ENCODE peak calls at places on chromosomes 3 and 15, in four cellular contexts. X, B, K and M are unnamed samples.

GRCh38 chr15:99677540-99678134 is 55.6 kb downstream of the LYSMD4 start:
- DNase-seq in K (no peak), X (no peak), B (no peak), M (no peak)

GRCh38 chr3:72665701-72666443 is 182.4 kb downstream of the SHQ1 start:
- DNase-seq in K (peak; percentile 20), B (peak; percentile 24), X (no peak), M (no peak)

GRCh38 chr3:153252963-153253362 is 90.9 kb downstream of the RAP2B start:
- DNase-seq in X (no peak), B (no peak), K (no peak), M (no peak)

GRCh38 chr3:190862209-190863118 is at the start of gene GMNC:
- DNase-seq in X (peak; percentile 91), B (no peak), K (peak; percentile 85), M (peak; percentile 83)

GRCh38 chr3:186209810-186210752 is 101.2 kb upstream of the ETV5 start:
- DNase-seq in B (no peak), K (peak; percentile 89), X (peak; percentile 72), M (no peak)

GRCh38 chr3:87461036-87461435 is 184.7 kb upstream of the POU1F1 start:
- DNase-seq in K (no peak), B (no peak), X (no peak), M (no peak)

GRCh38 chr15:89333011-89333860 is 1.4 kb downstream of the POLG start:
- DNase-seq in B (no peak), X (no peak), K (no peak), M (no peak)

GRCh38 chr3:140842984-140843649 is 98.5 kb upstream of the SLC25A36 start:
- DNase-seq in K (no peak), X (no peak), B (no peak), M (no peak)

GRCh38 chr3:13580256-13581023 is 31.5 kb downstream of the FBLN2 start:
- DNase-seq in K (peak; percentile 49), X (peak; percentile 52), B (no peak), M (peak; percentile 2)

GRCh38 chr3:174215426-174215825 is 643.7 kb upstream of the NAALADL2 start:
- DNase-seq in B (no peak), K (no peak), X (no peak), M (no peak)

GRCh38 chr3:59245879-59246501 is 196.2 kb upstream of the CFAP20DC start:
- DNase-seq in K (no peak), B (no peak), X (no peak), M (no peak)

GRCh38 chr3:24598691-24599090 is 104.0 kb upstream of the THRB start:
- DNase-seq in B (no peak), X (no peak), K (peak; percentile 20), M (no peak)

GRCh38 chr15:85558747-85559327 is 178.4 kb downstream of the AKAP13 start:
- DNase-seq in X (no peak), B (no peak), K (no peak), M (no peak)

GRCh38 chr3:89300976-89301375 is 193.6 kb downstream of the EPHA3 start:
- DNase-seq in B (no peak), X (no peak), K (no peak), M (no peak)

DNA sequence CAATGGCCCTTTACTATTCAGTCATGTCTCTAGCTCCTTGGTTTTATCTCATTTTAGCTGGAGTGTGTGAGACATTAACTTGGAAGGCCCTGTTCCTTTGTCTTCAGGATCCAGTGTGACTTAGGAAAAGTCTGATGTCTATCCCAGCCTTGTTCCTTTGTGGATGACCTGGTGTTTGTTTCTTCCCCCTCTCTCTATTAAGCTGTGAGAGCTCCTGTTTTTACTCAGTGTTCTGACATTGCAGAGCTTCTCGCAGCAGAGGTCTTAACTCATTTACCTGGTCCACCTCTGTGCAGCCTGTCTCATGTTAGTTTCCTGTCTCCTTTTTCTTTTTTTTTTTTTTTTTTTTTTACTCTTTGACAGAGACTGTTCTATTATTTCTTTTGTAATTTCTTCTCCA is 43.1 kb downstream of the KLF13 start:
- DNase-seq in B (no peak), X (no peak), K (no peak), M (no peak)
- H3K4me1 ChIP-seq in B (peaks cover 79% of the 10 kb centered on the region), X (peaks cover 86% of the 10 kb centered on the region), K (peaks cover 80% of the 10 kb centered on the region), M (peaks cover 95% of the 10 kb centered on the region)

DNA sequence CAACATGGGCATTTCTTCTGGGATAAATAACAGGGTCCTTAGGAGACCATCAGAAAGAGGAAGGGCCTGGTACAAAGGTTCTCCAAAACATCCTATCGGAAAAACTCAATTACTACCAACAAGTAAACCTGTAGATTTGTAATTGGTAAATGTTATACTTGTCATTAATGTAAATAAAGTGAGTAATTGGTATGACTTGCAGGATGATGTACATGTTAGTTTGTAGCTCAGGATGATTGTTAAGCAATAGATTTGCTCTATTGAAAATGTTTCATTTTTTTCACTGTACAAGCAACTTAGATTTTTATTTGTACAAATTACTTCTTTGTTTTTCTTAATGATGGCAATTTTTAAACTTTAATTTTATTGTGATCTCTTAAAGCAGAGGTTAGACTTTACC is 3.8 kb upstream of the SCG5 start:
- DNase-seq in K (no peak), X (no peak), B (no peak), M (no peak)
- H3K27ac ChIP-seq in K (no peak overlapping the region), X (no peak overlapping the region), B (no peak overlapping the region), M (no peak overlapping the region)

GRCh38 chr3:112644453-112644852 is 3.5 kb upstream of the CCDC80 start:
- DNase-seq in B (no peak), X (no peak), K (no peak), M (no peak)
- H3K4me1 ChIP-seq in B (peaks cover 10% of the 10 kb centered on the region), X (peaks cover 24% of the 10 kb centered on the region), K (peaks cover 13% of the 10 kb centered on the region), M (peaks cover 12% of the 10 kb centered on the region)

GRCh38 chr3:28575748-28576589 is 227.3 kb upstream of the AZI2 start:
- DNase-seq in K (peak; percentile 25), X (no peak), B (no peak), M (no peak)
- H3K27ac ChIP-seq in K (no peak overlapping the region), X (no peak overlapping the region), B (no peak overlapping the region), M (no peak overlapping the region)

DNA sequence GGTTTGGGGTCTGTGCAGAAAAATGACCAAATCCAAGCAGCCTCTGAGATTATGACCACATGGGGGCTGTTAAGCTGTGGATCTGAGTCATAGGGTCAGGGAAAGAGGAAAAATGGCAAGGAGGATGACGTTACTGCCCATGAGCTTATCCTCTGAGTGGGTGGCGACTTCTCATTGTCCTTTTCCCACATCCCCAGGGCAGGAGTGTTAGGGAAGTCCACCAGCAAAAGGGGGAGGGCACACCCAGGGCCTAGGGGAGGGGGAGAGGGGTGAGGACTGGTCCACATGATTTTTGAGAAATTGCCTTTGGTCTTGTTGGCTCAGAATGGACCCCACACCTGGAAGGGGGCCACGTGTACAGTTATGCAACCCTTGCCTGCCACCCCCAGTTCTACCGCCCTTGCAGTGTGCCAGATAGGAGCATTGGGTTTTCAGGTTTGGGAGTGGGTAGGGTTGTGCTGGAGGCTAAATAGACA is 2.6 kb downstream of the CD276 start:
- DNase-seq in X (no peak), K (no peak), B (no peak), M (no peak)
- H3K4me1 ChIP-seq in X (peaks cover 47% of the 10 kb centered on the region), K (peaks cover 46% of the 10 kb centered on the region), B (no peaks in the 10 kb centered on the region), M (peaks cover 28% of the 10 kb centered on the region)

DNA sequence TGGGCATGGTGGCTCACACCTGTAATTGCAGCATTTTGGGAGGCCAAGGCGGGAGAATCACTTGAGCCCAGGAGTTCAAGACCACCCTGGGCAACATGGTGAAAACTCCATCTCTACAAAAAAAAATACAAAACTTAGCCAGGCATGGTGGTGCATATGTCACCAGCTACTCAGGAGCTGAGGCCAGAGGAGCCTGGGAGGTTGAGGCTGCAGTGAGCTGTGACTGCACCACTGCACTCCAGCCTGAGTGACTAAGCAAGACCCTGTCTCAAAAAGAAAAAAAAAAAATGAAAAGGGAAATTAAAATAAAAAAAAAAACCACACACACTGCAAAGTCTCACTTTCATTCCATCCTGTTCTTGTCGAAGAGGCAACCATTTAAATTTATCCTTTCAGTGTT is 100.8 kb upstream of the PIAS1 start:
- DNase-seq in X (no peak), K (no peak), B (no peak), M (no peak)
- H3K27ac ChIP-seq in X (no peak overlapping the region), K (no peak overlapping the region), B (no peak overlapping the region), M (no peak overlapping the region)